ENCODE peak calls at places on chromosomes 16 and 17, in six cellular contexts. F is PC-3, P is SK-N-SH, I is GM23338, B is HCT116, Q is Karpas-422. U is an unnamed sample.
A peak's percentile ranks its signal among the peaks of the same experiment; 100 is the strongest.

GRCh38 chr17:29062215-29062614 is 19.3 kb downstream of the PIPOX start:
- DNase-seq in F (no peak), P (no peak), I (no peak), B (no peak), Q (no peak), U (no peak)

GRCh38 chr17:49572226-49572625 is 3.4 kb upstream of the NXPH3 start:
- DNase-seq in F (no peak), P (no peak), I (no peak), B (no peak), Q (no peak), U (no peak)

GRCh38 chr17:55356440-55357328 is 65.0 kb downstream of the MMD start:
- DNase-seq in F (peak; percentile 93), P (peak; percentile 74), I (peak; percentile 96), B (peak; percentile 84), Q (peak; percentile 90), U (peak; percentile 83)

GRCh38 chr16:27720731-27721547 is 171.0 kb downstream of the KATNIP start:
- DNase-seq in F (no peak), P (no peak), I (no peak), B (no peak), Q (no peak), U (no peak)

GRCh38 chr17:2777242-2777867 is 18.9 kb upstream of the RAP1GAP2 start:
- DNase-seq in F (no peak), P (no peak), I (peak; percentile 71), B (no peak), Q (no peak), U (no peak)

GRCh38 chr16:78257376-78257728 is 157.9 kb downstream of the WWOX start:
- DNase-seq in F (no peak), P (no peak), I (no peak), B (no peak), Q (no peak), U (no peak)

GRCh38 chr16:75097941-75098897 is 18.4 kb downstream of the LDHD start:
- DNase-seq in F (no peak), P (no peak), I (no peak), B (no peak), Q (no peak), U (no peak)

GRCh38 chr16:30660424-30661251 is 2.4 kb downstream of the FBRS start:
- DNase-seq in F (no peak), P (no peak), I (no peak), B (no peak), Q (no peak), U (peak; percentile 68)

GRCh38 chr17:41659813-41660212 is 28.9 kb upstream of the EIF1 start:
- DNase-seq in F (no peak), P (no peak), I (no peak), B (no peak), Q (no peak), U (no peak)

GRCh38 chr17:61496174-61496956 is 44.1 kb downstream of the TBX4 start:
- DNase-seq in F (no peak), P (no peak), I (no peak), B (no peak), Q (peak; percentile 23), U (no peak)

GRCh38 chr17:78798695-78799559 is 16.9 kb upstream of the CYTH1 start:
- DNase-seq in F (peak; percentile 61), P (peak; percentile 70), I (peak; percentile 27), B (no peak), Q (no peak), U (peak; percentile 40)

GRCh38 chr16:81175325-81175891 is 63.1 kb upstream of the BCO1 start:
- DNase-seq in F (peak; percentile 80), P (no peak), I (no peak), B (no peak), Q (no peak), U (no peak)

GRCh38 chr17:44995602-44996001 is 27.5 kb upstream of the C1QL1 start:
- DNase-seq in F (no peak), P (no peak), I (no peak), B (no peak), Q (no peak), U (no peak)

GRCh38 chr16:28067604-28068382 is 4.3 kb upstream of the GSG1L start:
- DNase-seq in F (no peak), P (no peak), I (no peak), B (no peak), Q (no peak), U (no peak)

GRCh38 chr16:15548482-15548891 is 94.5 kb downstream of the MARF1 start:
- DNase-seq in F (no peak), P (no peak), I (no peak), B (no peak), Q (no peak), U (no peak)

GRCh38 chr17:32976605-32977004 is 15.0 kb upstream of the SPACA3 start:
- DNase-seq in F (no peak), P (no peak), I (no peak), B (no peak), Q (no peak), U (no peak)

GRCh38 chr16:89564476-89565255 is 4.2 kb downstream of the RPL13 start:
- DNase-seq in F (no peak), P (no peak), I (peak; percentile 78), B (no peak), Q (peak; percentile 82), U (no peak)

GRCh38 chr16:3143598-3144330 is 8.9 kb downstream of the ZNF213 start:
- DNase-seq in F (no peak), P (peak; percentile 12), I (no peak), B (no peak), Q (no peak), U (peak; percentile 45)

GRCh38 chr17:48998557-48999440 is 1.6 kb downstream of the IGF2BP1 start:
- DNase-seq in F (no peak), P (no peak), I (peak; percentile 52), B (no peak), Q (no peak), U (peak; percentile 59)

GRCh38 chr16:84449156-84450140 is 55.0 kb downstream of the MEAK7 start:
- DNase-seq in F (no peak), P (no peak), I (no peak), B (no peak), Q (no peak), U (no peak)

GRCh38 chr17:70405492-70406220 is 236.3 kb downstream of the KCNJ2 start:
- DNase-seq in F (peak; percentile 99), P (no peak), I (no peak), B (peak; percentile 4), Q (no peak), U (peak; percentile 39)

GRCh38 chr17:47717845-47718621 is 15.0 kb upstream of the TBX21 start:
- DNase-seq in F (peak; percentile 25), P (no peak), I (no peak), B (no peak), Q (no peak), U (no peak)

GRCh38 chr16:28984619-28985135 is at the start of gene LAT:
- DNase-seq in F (no peak), P (no peak), I (no peak), B (no peak), Q (peak; percentile 56), U (no peak)

GRCh38 chr17:17567631-17568030 is 23.9 kb downstream of the PEMT start:
- DNase-seq in F (no peak), P (peak; percentile 65), I (no peak), B (no peak), Q (no peak), U (peak; percentile 59)

GRCh38 chr17:41101586-41102259 is at the start of gene KRTAP4-16:
- DNase-seq in F (peak; percentile 49), P (no peak), I (peak; percentile 3), B (no peak), Q (no peak), U (no peak)

GRCh38 chr16:56246051-56246817 is 54.9 kb downstream of the GNAO1 start:
- DNase-seq in F (peak; percentile 44), P (peak; percentile 56), I (peak; percentile 23), B (no peak), Q (no peak), U (peak; percentile 31)

GRCh38 chr17:60315650-60316049 is 76.3 kb downstream of the USP32 start:
- DNase-seq in F (peak; percentile 39), P (no peak), I (no peak), B (no peak), Q (no peak), U (no peak)

GRCh38 chr17:77741109-77741508 is 217.4 kb upstream of the TNRC6C start:
- DNase-seq in F (peak; percentile 42), P (no peak), I (peak; percentile 75), B (no peak), Q (peak; percentile 70), U (no peak)

DNA sequence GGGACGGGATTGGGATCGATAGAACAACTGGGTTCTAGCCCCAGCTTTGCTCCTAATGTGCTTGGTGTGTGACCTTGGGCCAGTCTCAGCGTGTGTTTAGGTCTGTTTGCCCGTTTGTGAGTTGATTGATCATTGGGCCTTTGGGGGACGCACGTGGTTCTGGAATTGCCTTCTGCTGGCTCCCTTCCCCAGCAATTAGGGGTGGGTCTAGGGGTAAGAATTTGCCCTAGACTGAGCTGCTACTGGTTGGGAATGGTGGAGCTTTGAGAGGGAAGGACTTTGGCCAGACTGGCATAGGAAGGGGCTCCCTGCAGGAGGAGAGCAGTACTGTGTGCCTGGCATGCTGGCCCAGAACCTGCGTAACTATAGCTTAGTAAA is 1.5 kb downstream of the SPNS2 start:
- DNase-seq in F (no peak), P (no peak), I (no peak), B (no peak), Q (no peak), U (no peak)
- H3K9me2 ChIP-seq in F (no peaks in the 10 kb centered on the region), P (no peaks in the 10 kb centered on the region), I (no peaks in the 10 kb centered on the region), B (no peaks in the 10 kb centered on the region), Q (no peaks in the 10 kb centered on the region), U (no peaks in the 10 kb centered on the region)

GRCh38 chr17:16406742-16407674 is 8.4 kb upstream of the TRPV2 start:
- DNase-seq in F (peak; percentile 39), P (peak; percentile 88), I (peak; percentile 96), B (no peak), Q (no peak), U (peak; percentile 56)

GRCh38 chr17:16407911-16408588 is 7.3 kb upstream of the TRPV2 start:
- DNase-seq in F (peak; percentile 47), P (peak; percentile 76), I (peak; percentile 76), B (no peak), Q (peak; percentile 70), U (peak; percentile 70)
- H2AFZ ChIP-seq in F (no peak overlapping the region), P (no peak overlapping the region), I (peak overlapping the region; percentile 78), B (no peak overlapping the region), Q (no peak overlapping the region), U (no peak overlapping the region)

GRCh38 chr17:7589204-7589868 is 558 bp downstream of the SOX15 start:
- DNase-seq in F (peak; percentile 46), P (peak; percentile 91), I (peak; percentile 94), B (no peak), Q (no peak), U (peak; percentile 84)

GRCh38 chr17:7588553-7589203 is 1.2 kb downstream of the SOX15 start:
- DNase-seq in F (no peak), P (peak; percentile 47), I (peak; percentile 59), B (no peak), Q (no peak), U (no peak)

GRCh38 chr17:7587420-7587786 is 2.5 kb downstream of the SOX15 start:
- DNase-seq in F (peak; percentile 16), P (no peak), I (no peak), B (no peak), Q (no peak), U (no peak)

GRCh38 chr17:7587831-7588230 is 2.1 kb downstream of the SOX15 start:
- DNase-seq in F (peak; percentile 45), P (no peak), I (no peak), B (no peak), Q (no peak), U (no peak)

GRCh38 chr17:7586673-7587419 is 3.0 kb downstream of the SOX15 start:
- DNase-seq in F (peak; percentile 19), P (no peak), I (peak; percentile 66), B (peak; percentile 58), Q (peak; percentile 86), U (peak; percentile 50)
- H3K4me1 ChIP-seq in F (peaks cover 58% of the 10 kb centered on the region), P (peaks cover 47% of the 10 kb centered on the region), I (peaks cover 28% of the 10 kb centered on the region), B (peaks cover 11% of the 10 kb centered on the region), Q (peaks cover 21% of the 10 kb centered on the region), U (peaks cover 10% of the 10 kb centered on the region)

GRCh38 chr17:19372866-19373505 is 5.3 kb upstream of the MAPK7 start:
- DNase-seq in F (no peak), P (no peak), I (peak; percentile 31), B (no peak), Q (peak; percentile 64), U (no peak)
- H3K9me2 ChIP-seq in F (no peaks in the 10 kb centered on the region), P (no peaks in the 10 kb centered on the region), I (no peaks in the 10 kb centered on the region), B (no peaks in the 10 kb centered on the region), Q (no peaks in the 10 kb centered on the region), U (no peaks in the 10 kb centered on the region)

U was measured in hepatocyte.